ENCODE peak calls at places on chromosomes 16 and 17, in seven cellular contexts. Y, H, X, E, B, Q and J are unnamed samples.

GRCh38 chr16:60142991-60143705 is 1409.0 kb upstream of the GOT2 start:
- DNase-seq in H (no peak), X (no peak), B (no peak), Q (no peak), E (no peak), Y (no peak), J (no peak)

GRCh38 chr17:82843904-82844640 is 4.2 kb upstream of the ZNF750 start:
- DNase-seq in E (no peak), H (no peak), X (no peak), B (no peak), Q (no peak), Y (no peak), J (peak; percentile 19)

GRCh38 chr17:17683710-17684365 is 2.6 kb downstream of the RAI1 start:
- DNase-seq in H (no peak), E (peak; percentile 48), Q (no peak), Y (no peak), X (no peak), B (no peak), J (peak; percentile 35)

GRCh38 chr16:48881272-48881671 is 271.3 kb upstream of the N4BP1 start:
- DNase-seq in Q (no peak), B (no peak), H (no peak), X (no peak), Y (no peak), E (no peak), J (no peak)

GRCh38 chr16:47667956-47668355 is 206.8 kb downstream of the PHKB start:
- DNase-seq in H (no peak), Q (no peak), Y (no peak), B (no peak), E (no peak), X (no peak), J (peak; percentile 11)

GRCh38 chr17:13154403-13154802 is 136.6 kb upstream of the ELAC2 start:
- DNase-seq in X (no peak), B (no peak), E (no peak), Y (no peak), H (no peak), Q (no peak), J (peak; percentile 22)

GRCh38 chr16:72029567-72030271 is 21.2 kb downstream of the DHODH start:
- DNase-seq in Y (no peak), B (no peak), Q (no peak), E (no peak), X (no peak), H (no peak), J (no peak)

GRCh38 chr16:83145297-83145696 is 518.5 kb downstream of the CDH13 start:
- DNase-seq in H (no peak), B (no peak), Y (no peak), E (no peak), Q (no peak), X (no peak), J (no peak)

GRCh38 chr17:17139972-17140589 is 66.1 kb downstream of the PLD6 start:
- DNase-seq in H (no peak), X (no peak), Q (no peak), B (peak; percentile 84), E (no peak), Y (no peak), J (peak; percentile 87)

GRCh38 chr16:86983621-86984020 is 333.6 kb downstream of the C16orf95 start:
- DNase-seq in X (no peak), Y (no peak), Q (no peak), E (no peak), B (no peak), H (no peak), J (peak; percentile 32)

GRCh38 chr16:67847064-67847861 is at the start of gene CENPT:
- DNase-seq in H (peak; percentile 24), E (peak; percentile 87), B (peak; percentile 76), Y (no peak), Q (no peak), X (no peak), J (peak; percentile 98)

GRCh38 chr17:75110307-75110937 is 653 bp downstream of the ARMC7 start:
- DNase-seq in B (no peak), Y (no peak), Q (no peak), H (no peak), X (peak; percentile 35), E (peak; percentile 25), J (peak; percentile 89)

GRCh38 chr17:68821860-68822693 is 133.1 kb downstream of the ABCA8 start:
- DNase-seq in H (no peak), E (peak; percentile 64), X (no peak), B (no peak), Y (peak; percentile 71), Q (no peak), J (peak; percentile 86)

GRCh38 chr17:39573447-39574298 is 34.0 kb downstream of the NEUROD2 start:
- DNase-seq in E (peak; percentile 85), X (peak; percentile 73), B (peak; percentile 97), Y (peak; percentile 29), Q (no peak), H (peak; percentile 79), J (peak; percentile 97)

GRCh38 chr16:82991435-82991834 is 364.7 kb downstream of the CDH13 start:
- DNase-seq in X (no peak), B (no peak), Y (no peak), H (no peak), E (no peak), Q (no peak), J (no peak)

GRCh38 chr17:76139801-76140660 is 1.0 kb downstream of the FOXJ1 start:
- DNase-seq in H (no peak), X (no peak), Q (no peak), E (no peak), B (peak; percentile 85), Y (no peak), J (peak; percentile 87)

GRCh38 chr16:27973678-27974077 is 89.8 kb downstream of the GSG1L start:
- DNase-seq in E (no peak), X (no peak), H (peak; percentile 15), B (peak; percentile 33), Y (no peak), Q (no peak), J (no peak)

GRCh38 chr17:73560661-73561060 is 83.6 kb downstream of the SDK2 start:
- DNase-seq in Y (no peak), B (peak; percentile 86), H (no peak), X (no peak), Q (no peak), E (no peak), J (peak; percentile 65)

GRCh38 chr16:19882186-19882585 is 2.5 kb downstream of the GPRC5B start:
- DNase-seq in Y (no peak), B (peak; percentile 78), H (no peak), E (no peak), X (no peak), Q (no peak), J (no peak)

GRCh38 chr16:88532434-88533241 is 37.6 kb upstream of the ZC3H18 start:
- DNase-seq in Y (no peak), H (no peak), X (no peak), B (no peak), E (no peak), Q (no peak), J (peak; percentile 88)

GRCh38 chr17:83119987-83120864 is 40.8 kb downstream of the METRNL start:
- DNase-seq in Y (no peak), H (no peak), E (no peak), X (no peak), Q (no peak), B (peak; percentile 84), J (peak; percentile 89)

GRCh38 chr17:15479697-15480096 is 12.3 kb upstream of the CDRT4 start:
- DNase-seq in B (no peak), H (no peak), X (no peak), Q (no peak), E (no peak), Y (no peak), J (no peak)

GRCh38 chr16:14572535-14572934 is 57.5 kb downstream of the PARN start:
- DNase-seq in Y (no peak), X (no peak), E (no peak), H (no peak), Q (no peak), B (no peak), J (no peak)

GRCh38 chr17:19002805-19003542 is 1.6 kb downstream of the FAM83G start:
- DNase-seq in Q (no peak), X (no peak), H (no peak), E (peak; percentile 23), B (no peak), Y (no peak), J (peak; percentile 94)

GRCh38 chr17:38564254-38564605 is 41.5 kb downstream of the SRCIN1 start:
- DNase-seq in X (no peak), Q (no peak), H (no peak), B (no peak), E (no peak), Y (no peak), J (peak; percentile 87)
- H3K27me3 ChIP-seq in X (no peaks in the 10 kb centered on the region), Q (peaks cover 50% of the 10 kb centered on the region), H (no peaks in the 10 kb centered on the region), B (peaks cover 95% of the 10 kb centered on the region), E (peaks cover 81% of the 10 kb centered on the region), Y (peaks cover 27% of the 10 kb centered on the region), J (peaks cover 89% of the 10 kb centered on the region)

GRCh38 chr16:297832-298231 is 14.9 kb downstream of the PDIA2 start:
- DNase-seq in H (no peak), B (no peak), X (no peak), E (no peak), Q (no peak), Y (no peak), J (no peak)
- H3K27me3 ChIP-seq in H (no peaks in the 10 kb centered on the region), B (no peaks in the 10 kb centered on the region), X (no peaks in the 10 kb centered on the region), E (no peaks in the 10 kb centered on the region), Q (no peaks in the 10 kb centered on the region), Y (no peaks in the 10 kb centered on the region), J (no peaks in the 10 kb centered on the region)

GRCh38 chr16:1281517-1281916 is 25.6 kb downstream of the TPSD1 start:
- DNase-seq in Q (no peak), B (peak; percentile 44), X (no peak), H (no peak), E (no peak), Y (no peak), J (peak; percentile 80)
- H3K27me3 ChIP-seq in Q (no peaks in the 10 kb centered on the region), B (no peaks in the 10 kb centered on the region), X (no peaks in the 10 kb centered on the region), H (peaks cover 88% of the 10 kb centered on the region), E (peaks cover 69% of the 10 kb centered on the region), Y (peaks cover 3% of the 10 kb centered on the region), J (peaks cover 21% of the 10 kb centered on the region)

GRCh38 chr17:4741544-4741943 is 1.8 kb upstream of the CXCL16 start:
- DNase-seq in Q (no peak), H (no peak), E (no peak), Y (no peak), X (no peak), B (no peak), J (peak; percentile 72)
- H3K27me3 ChIP-seq in Q (no peaks in the 10 kb centered on the region), H (peaks cover 38% of the 10 kb centered on the region), E (peaks cover 39% of the 10 kb centered on the region), Y (peaks cover 26% of the 10 kb centered on the region), X (peaks cover 7% of the 10 kb centered on the region), B (peaks cover 61% of the 10 kb centered on the region), J (peaks cover 24% of the 10 kb centered on the region)